ENCODE peak calls at places on chromosomes 2 and 18, in six cellular contexts. L is HCT116, Z is WTC11, U is GM12878, I is K562, Q is H1. R is an unnamed sample.

GRCh38 chr2:25349397-25349796 is 7.7 kb upstream of the DNMT3A start:
- DNase-seq in Z (no peak), Q (no peak), I (no peak), U (no peak), L (no peak), R (no peak)

GRCh38 chr2:217510790-217511291 is 492.0 kb downstream of the TNS1 start:
- DNase-seq in L (peak), I (peak), U (peak), Q (peak), Z (peak), R (peak)

GRCh38 chr2:120871016-120871635 is 135.5 kb downstream of the GLI2 start:
- DNase-seq in I (no peak), Q (no peak), U (no peak), Z (no peak), L (no peak), R (no peak)

GRCh38 chr2:172173307-172173706 is 70.6 kb upstream of the DLX2 start:
- DNase-seq in U (no peak), Q (no peak), L (no peak), Z (no peak), I (no peak), R (no peak)

GRCh38 chr18:8898990-8899389 is 193.6 kb downstream of the MTCL1 start:
- DNase-seq in Z (peak), I (peak), U (no peak), Q (no peak), L (no peak), R (no peak)

GRCh38 chr18:33459612-33460011 is 19.1 kb upstream of the CCDC178 start:
- DNase-seq in U (no peak), I (no peak), L (no peak), Z (no peak), Q (no peak), R (no peak)

GRCh38 chr2:86480105-86480504 is 38.9 kb downstream of the KDM3A start:
- DNase-seq in U (no peak), L (no peak), Z (no peak), I (no peak), Q (no peak), R (no peak)

GRCh38 chr2:43455296-43455695 is 140.5 kb downstream of the THADA start:
- DNase-seq in Z (no peak), U (no peak), L (no peak), Q (no peak), I (no peak), R (no peak)

GRCh38 chr18:10559566-10560456 is 34.0 kb downstream of the NAPG start:
- DNase-seq in Z (no peak), U (peak), L (no peak), Q (no peak), I (no peak), R (no peak)

GRCh38 chr2:25310965-25311865 is 30.5 kb downstream of the DNMT3A start:
- DNase-seq in Z (peak), I (peak), L (peak), Q (peak), U (no peak), R (peak)

GRCh38 chr2:111121028-111121872 is 536 bp downstream of the BCL2L11 start:
- DNase-seq in Q (peak), U (no peak), I (peak), Z (peak), L (no peak), R (peak)

GRCh38 chr2:138269726-138270125 is 231.8 kb upstream of the SPOPL start:
- DNase-seq in U (no peak), L (no peak), I (no peak), Q (no peak), Z (no peak), R (no peak)

GRCh38 chr2:113390133-113390849 is 47.2 kb upstream of the ZNG1B start:
- DNase-seq in Q (no peak), L (peak), Z (peak), U (peak), I (peak), R (peak)

GRCh38 chr2:20977497-20977896 is 66.4 kb downstream of the APOB start:
- DNase-seq in I (no peak), U (no peak), Q (no peak), Z (no peak), L (no peak), R (no peak)

GRCh38 chr18:34787931-34788532 is 77.9 kb downstream of the DTNA start:
- DNase-seq in U (peak), Q (no peak), L (peak), Z (no peak), I (peak), R (peak)

DNA sequence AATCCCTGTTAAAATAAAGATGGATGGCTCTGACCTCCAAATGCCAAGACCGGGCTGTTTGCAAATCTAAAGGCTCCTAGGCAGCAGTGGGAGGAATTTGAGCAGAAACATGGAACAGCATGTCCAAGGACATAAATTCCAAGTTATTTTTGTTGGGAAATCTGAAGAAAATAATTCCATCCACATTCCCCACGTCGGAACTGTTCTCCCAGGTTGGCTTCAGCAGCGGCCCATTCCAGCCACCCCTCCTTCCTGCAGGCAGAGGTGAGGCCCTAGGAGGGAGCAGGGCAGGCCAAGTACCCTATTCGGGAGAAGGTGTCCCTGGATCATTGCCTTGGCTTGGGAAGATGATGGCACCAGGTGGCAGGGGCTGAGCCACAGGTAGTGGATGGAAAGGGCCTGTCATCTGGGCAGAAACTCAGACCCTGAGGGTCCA is 117.1 kb downstream of the CAPN13 start:
- DNase-seq in U (no peak), Q (peak), L (no peak), Z (no peak), I (no peak), R (no peak)
- TF ChIP-seq ATF3 in U (no peak), Q (no peak), L (no peak), Z (no peak), I (no peak), R (no peak)

DNA sequence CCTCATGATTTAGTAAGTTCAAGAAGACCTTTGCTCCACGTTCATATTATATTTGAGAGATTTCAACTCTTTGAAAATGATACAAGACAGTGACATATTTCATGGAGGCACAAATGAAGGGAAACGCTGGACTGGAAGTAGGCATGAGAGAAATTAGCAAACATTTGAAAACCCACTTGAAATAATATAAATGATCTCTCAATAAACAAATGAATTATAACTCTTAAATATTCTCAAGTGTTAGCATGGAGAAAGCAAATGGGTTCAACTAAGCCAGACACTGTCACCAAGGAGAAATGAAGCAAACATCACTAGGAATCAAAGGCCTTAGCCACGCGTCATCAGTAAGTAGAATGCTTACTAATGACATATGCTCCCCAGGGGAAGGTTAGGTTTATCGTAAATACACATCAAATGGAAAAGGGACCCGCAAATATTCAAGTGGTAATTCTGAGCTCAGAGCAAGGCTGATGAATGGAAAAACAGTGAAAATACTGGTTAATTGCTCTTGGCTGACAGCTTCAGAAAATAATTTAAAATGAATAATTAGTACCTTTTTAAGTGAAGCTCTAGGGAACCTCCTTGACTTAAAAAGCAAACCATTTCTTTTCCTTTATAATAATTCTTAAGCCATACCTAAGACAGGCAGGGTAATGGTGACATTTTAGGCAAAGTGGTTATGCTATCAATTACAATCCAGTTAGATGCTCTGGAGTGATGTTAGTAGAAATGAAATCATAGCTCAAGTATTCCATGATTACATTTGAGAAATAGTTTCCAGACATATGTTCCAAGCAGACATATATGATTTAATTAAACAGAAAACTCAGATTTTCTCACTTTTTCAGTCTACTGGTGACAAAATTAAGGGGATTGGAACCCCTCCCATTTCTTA is 101.5 kb downstream of the ALPK2 start:
- DNase-seq in I (no peak), Q (no peak), U (no peak), Z (no peak), L (no peak), R (peak)
- TF ChIP-seq ATF3 in I (no peak), Q (no peak), U (no peak), Z (no peak), L (no peak), R (no peak)

GRCh38 chr2:234289789-234290188 is 207.1 kb downstream of the ARL4C start:
- DNase-seq in L (peak), U (no peak), Z (no peak), Q (no peak), I (no peak), R (no peak)
- TF ChIP-seq ATF3 in L (no peak), U (no peak), Z (no peak), Q (no peak), I (no peak), R (no peak)

DNA sequence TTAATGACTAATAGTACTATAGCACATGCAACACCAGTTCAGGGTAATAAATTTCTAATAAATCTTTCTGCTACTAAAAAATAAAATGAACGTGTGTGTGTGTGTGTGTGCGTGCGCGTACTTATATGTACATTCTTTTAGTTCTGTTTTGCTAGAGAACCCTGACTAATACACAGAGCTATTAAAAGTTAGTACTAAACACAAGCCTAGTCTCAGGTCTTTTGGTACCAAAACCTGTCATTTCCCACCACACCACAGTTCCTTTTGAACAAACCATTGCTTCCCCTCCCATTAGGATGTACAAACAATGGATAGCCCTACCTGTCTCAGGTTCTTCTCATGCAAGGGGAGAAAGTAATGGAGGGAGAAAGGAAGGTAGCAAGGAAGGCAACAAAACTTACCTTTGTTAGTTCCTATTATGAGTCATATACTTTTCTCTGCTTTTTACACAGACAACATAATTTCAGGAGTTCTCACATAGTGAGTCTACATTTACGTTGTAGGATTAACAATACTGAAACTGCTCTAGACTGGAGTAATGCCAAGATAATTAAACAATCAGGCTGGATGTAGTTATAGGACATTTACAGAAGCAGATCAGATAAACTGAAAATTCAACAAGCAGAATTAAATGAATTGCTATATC is 427.2 kb downstream of the KCNJ3 start:
- DNase-seq in Z (no peak), I (no peak), L (no peak), U (no peak), Q (no peak), R (no peak)
- TF ChIP-seq ATF3 in Z (no peak), I (no peak), L (no peak), U (no peak), Q (no peak), R (no peak)

GRCh38 chr2:88596141-88596830 is 31.0 kb downstream of the EIF2AK3 start:
- DNase-seq in Q (no peak), L (no peak), I (no peak), Z (no peak), U (no peak), R (no peak)

GRCh38 chr2:88585969-88586368 is 41.3 kb downstream of the EIF2AK3 start:
- DNase-seq in Z (no peak), U (no peak), Q (no peak), L (no peak), I (no peak), R (no peak)

GRCh38 chr2:88591684-88592083 is 35.6 kb downstream of the EIF2AK3 start:
- DNase-seq in I (no peak), L (no peak), Q (no peak), U (no peak), Z (no peak), R (no peak)

GRCh38 chr2:88590998-88591613 is 36.2 kb downstream of the EIF2AK3 start:
- DNase-seq in I (peak), L (peak), Q (no peak), U (peak), Z (peak), R (peak)
- TF ChIP-seq ATF3 in I (no peak), L (no peak), Q (no peak), U (no peak), Z (no peak), R (no peak)

DNA sequence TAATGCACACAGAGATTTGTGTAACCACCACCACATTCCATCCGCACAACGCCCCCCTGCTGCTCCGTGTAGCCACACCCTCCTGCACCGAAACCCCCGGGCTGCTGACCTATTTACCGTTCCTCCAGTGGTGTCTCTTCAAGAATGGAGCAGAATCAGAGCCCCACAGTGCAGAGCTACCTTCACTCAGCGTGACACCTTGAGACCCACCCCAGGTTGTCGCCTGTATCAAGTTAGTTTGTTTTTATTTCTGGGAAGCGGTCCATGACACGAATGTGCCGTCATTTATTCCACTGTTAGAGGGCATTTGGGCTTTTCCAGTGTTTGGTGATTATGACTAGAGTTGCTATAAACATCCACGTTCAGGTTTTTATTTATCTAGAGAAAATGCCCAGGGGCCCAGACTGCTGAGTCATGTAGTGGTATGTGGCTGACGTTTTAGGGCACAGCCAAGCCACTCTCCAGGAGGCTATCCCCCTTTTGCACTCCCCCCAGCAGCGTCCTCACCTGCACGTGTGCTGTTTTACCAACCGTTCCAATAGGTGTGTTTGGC is 266.7 kb downstream of the NDUFA10 start:
- DNase-seq in L (no peak), Q (no peak), U (no peak), Z (no peak), I (no peak), R (no peak)
- TF ChIP-seq ATF3 in L (no peak), Q (no peak), U (no peak), Z (no peak), I (no peak), R (no peak)

GRCh38 chr2:233079953-233080835 is 20.1 kb downstream of the INPP5D start:
- DNase-seq in Q (no peak), U (no peak), I (no peak), L (no peak), Z (no peak), R (no peak)
- TF ChIP-seq ATF3 in Q (no peak), U (no peak), I (no peak), L (no peak), Z (no peak), R (no peak)